ENCODE peak calls at places on chromosome 17, in five cellular contexts. B, R, V, C and A are unnamed samples.

GRCh38 chr17:42577140-42577531 is 393 bp downstream of the PSMC3IP start:
- DNase-seq in R (peak), V (no peak), C (no peak), B (no peak), A (no peak)

GRCh38 chr17:50043290-50044148 is 12.4 kb upstream of the ITGA3 start:
- DNase-seq in C (no peak), B (no peak), R (no peak), V (no peak), A (peak)

GRCh38 chr17:7887038-7887481 is 1.5 kb upstream of the CHD3 start:
- DNase-seq in V (no peak), R (no peak), B (no peak), C (no peak), A (peak)

GRCh38 chr17:31700973-31701372 is 158.1 kb downstream of the COPRS start:
- DNase-seq in B (no peak), V (no peak), R (no peak), C (no peak), A (no peak)

GRCh38 chr17:79789943-79790804 is 6.7 kb downstream of the CBX8 start:
- DNase-seq in R (peak), B (no peak), C (peak), V (no peak), A (peak)

GRCh38 chr17:27571563-27572129 is 59.3 kb upstream of the LGALS9 start:
- DNase-seq in B (no peak), R (no peak), V (no peak), C (no peak), A (no peak)

GRCh38 chr17:75390982-75391381 is 14.5 kb downstream of the GRB2 start:
- DNase-seq in R (no peak), B (peak), C (no peak), V (no peak), A (peak)

GRCh38 chr17:50882851-50883250 is 16.7 kb upstream of the TOB1 start:
- DNase-seq in R (no peak), V (peak), C (peak), B (peak), A (peak)

GRCh38 chr17:32102172-32102571 is 40.1 kb upstream of the RHOT1 start:
- DNase-seq in V (no peak), R (no peak), B (no peak), C (no peak), A (no peak)

GRCh38 chr17:77604301-77605031 is 354.0 kb upstream of the TNRC6C start:
- DNase-seq in B (no peak), C (no peak), V (no peak), R (no peak), A (no peak)

GRCh38 chr17:2421315-2422147 is 20.7 kb upstream of the MNT start:
- DNase-seq in R (peak), B (peak), V (peak), C (peak), A (no peak)

GRCh38 chr17:16417896-16418683 is 2.7 kb downstream of the TRPV2 start:
- DNase-seq in B (peak), R (no peak), C (no peak), V (no peak), A (peak)

GRCh38 chr17:51085150-51085805 is 35.4 kb downstream of the SPAG9 start:
- DNase-seq in V (peak), R (no peak), B (peak), C (peak), A (peak)

GRCh38 chr17:68035131-68035522 is 408 bp upstream of the KPNA2 start:
- DNase-seq in B (no peak), V (no peak), C (no peak), R (peak), A (peak)

GRCh38 chr17:75637143-75637538 is 3.9 kb downstream of the SMIM5 start:
- DNase-seq in R (no peak), V (no peak), C (no peak), B (no peak), A (no peak)

GRCh38 chr17:30559656-30560055 is 82.4 kb downstream of the GOSR1 start:
- DNase-seq in B (no peak), R (no peak), V (no peak), C (no peak), A (no peak)

GRCh38 chr17:72890711-72891110 is 201.8 kb downstream of the SLC39A11 start:
- DNase-seq in B (no peak), V (no peak), R (no peak), C (peak), A (peak)

GRCh38 chr17:82419471-82419995 is 1.1 kb upstream of the OGFOD3 start:
- DNase-seq in R (peak), V (no peak), B (peak), C (no peak), A (peak)

GRCh38 chr17:59512844-59513383 is 52.5 kb upstream of the DHX40 start:
- DNase-seq in B (no peak), R (no peak), V (no peak), C (no peak), A (no peak)

GRCh38 chr17:7380855-7381683 is at the start of gene TNK1:
- DNase-seq in B (no peak), C (no peak), R (no peak), V (peak), A (peak)

GRCh38 chr17:30526401-30526800 is 49.2 kb downstream of the GOSR1 start:
- DNase-seq in V (no peak), R (no peak), B (no peak), C (no peak), A (no peak)

GRCh38 chr17:49359990-49360795 is 1.9 kb downstream of the ZNF652 start:
- DNase-seq in R (peak), V (no peak), B (no peak), C (no peak), A (peak)

GRCh38 chr17:69123626-69124025 is 18.1 kb downstream of the ABCA6 start:
- DNase-seq in C (no peak), B (no peak), V (no peak), R (no peak), A (no peak)

GRCh38 chr17:46717999-46718398 is 100.5 kb downstream of the WNT3 start:
- DNase-seq in B (no peak), R (no peak), C (no peak), V (no peak), A (no peak)

GRCh38 chr17:32568673-32569072 is 81.9 kb downstream of the CDK5R1 start:
- DNase-seq in V (no peak), R (no peak), C (no peak), B (no peak), A (no peak)

GRCh38 chr17:31250229-31250628 is 46.8 kb downstream of the OMG start:
- DNase-seq in V (no peak), C (no peak), B (no peak), R (no peak), A (no peak)

GRCh38 chr17:11805952-11806351 is 191.3 kb downstream of the ZNF18 start:
- DNase-seq in V (no peak), R (no peak), B (no peak), C (no peak), A (no peak)

GRCh38 chr17:10192500-10192899 is 5.9 kb downstream of the GAS7 start:
- DNase-seq in R (no peak), V (no peak), B (no peak), C (no peak), A (peak)

GRCh38 chr17:81578561-81579225 is 26.5 kb upstream of the FAAP100 start:
- DNase-seq in B (no peak), R (no peak), V (peak), C (no peak), A (no peak)

GRCh38 chr17:4733073-4733531 is 1.9 kb downstream of the MED11 start:
- DNase-seq in B (no peak), V (no peak), C (no peak), R (peak), A (no peak)

GRCh38 chr17:50948711-50949110 is 82.6 kb upstream of the TOB1 start:
- DNase-seq in B (no peak), R (no peak), C (no peak), V (no peak), A (no peak)

GRCh38 chr17:58327363-58328194 is 1.0 kb downstream of the TSPOAP1 start:
- DNase-seq in V (no peak), C (no peak), R (peak), B (no peak), A (no peak)

GRCh38 chr17:58329035-58329807 is 626 bp upstream of the TSPOAP1 start:
- DNase-seq in B (no peak), V (no peak), R (peak), C (no peak), A (no peak)

GRCh38 chr17:58326609-58327341 is 1.8 kb downstream of the TSPOAP1 start:
- DNase-seq in V (no peak), B (no peak), C (no peak), R (peak), A (no peak)

GRCh38 chr17:58329808-58330543 is 1.4 kb upstream of the TSPOAP1 start:
- DNase-seq in V (no peak), C (no peak), R (peak), B (no peak), A (no peak)

DNA sequence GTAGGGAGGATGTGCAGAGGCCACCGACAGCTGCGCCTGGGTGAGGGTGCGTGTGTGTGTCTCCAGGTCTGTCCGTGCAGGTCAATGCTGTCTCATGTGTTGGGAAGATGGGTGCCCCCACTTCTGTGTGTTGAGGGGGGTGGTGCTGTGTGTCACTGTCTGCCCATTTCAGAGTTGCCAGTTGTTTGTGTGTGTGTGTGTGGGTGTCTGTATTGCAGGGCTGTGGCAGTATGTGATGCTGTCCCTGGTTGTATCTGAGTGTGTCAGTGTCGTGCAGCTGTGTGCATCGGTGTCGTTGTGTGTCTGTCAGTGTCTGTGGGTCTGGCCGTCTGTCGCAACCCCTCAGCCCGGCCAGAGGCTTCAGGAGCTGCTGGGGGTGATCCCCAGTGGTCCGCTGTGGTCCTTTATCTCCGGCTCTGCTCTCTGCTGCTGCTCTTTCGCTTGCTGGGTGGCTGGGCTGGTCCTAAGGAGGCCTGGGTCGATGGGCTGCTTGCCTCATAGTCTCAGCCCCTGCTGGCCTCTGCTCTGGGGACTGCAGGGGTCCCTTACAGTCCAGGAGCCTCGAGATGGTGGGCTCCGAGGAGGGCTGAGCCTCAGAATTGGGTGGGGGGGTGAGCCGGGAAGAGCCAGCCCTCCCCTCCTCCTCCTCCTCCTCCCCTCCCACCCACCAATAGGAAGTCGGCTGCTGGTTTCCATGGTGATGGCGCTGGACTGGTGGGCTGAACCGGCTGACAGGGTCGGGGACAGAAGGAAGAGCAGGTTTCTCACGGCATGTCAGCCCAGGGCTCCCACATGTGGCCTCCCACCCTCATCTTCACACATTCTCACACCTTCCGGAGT is at the start of gene TSPOAP1:
- DNase-seq in B (no peak), V (no peak), C (no peak), R (peak), A (no peak)
- H3K4me3 ChIP-seq in B (no peak), V (no peak), C (no peak), R (peak), A (no peak)

GRCh38 chr17:5819921-5820685 is 235.8 kb upstream of the NLRP1 start:
- DNase-seq in R (no peak), C (no peak), V (no peak), B (no peak), A (no peak)

GRCh38 chr17:5819396-5819795 is 235.1 kb upstream of the NLRP1 start:
- DNase-seq in B (no peak), V (no peak), R (no peak), C (no peak), A (no peak)

GRCh38 chr17:5816491-5816890 is 232.2 kb upstream of the NLRP1 start:
- DNase-seq in R (no peak), V (no peak), B (no peak), C (no peak), A (no peak)

GRCh38 chr17:5815396-5815795 is 231.1 kb upstream of the NLRP1 start:
- DNase-seq in B (no peak), V (no peak), C (no peak), R (no peak), A (no peak)

GRCh38 chr17:5817475-5818395 is 233.4 kb upstream of the NLRP1 start:
- DNase-seq in R (no peak), C (no peak), B (no peak), V (no peak), A (no peak)
- H3K4me2 ChIP-seq in R (no peak), C (no peak), B (no peak), V (no peak), A (no peak)

GRCh38 chr17:35731239-35731931 is at the start of gene RASL10B:
- DNase-seq in R (no peak), B (peak), C (no peak), V (no peak), A (peak)

GRCh38 chr17:35733366-35733765 is 1.9 kb downstream of the RASL10B start:
- DNase-seq in C (no peak), V (no peak), R (no peak), B (no peak), A (no peak)

GRCh38 chr17:35732806-35733136 is 1.3 kb downstream of the RASL10B start:
- DNase-seq in R (no peak), B (no peak), V (no peak), C (no peak), A (no peak)

GRCh38 chr17:35730400-35731005 is 936 bp upstream of the RASL10B start:
- DNase-seq in C (no peak), B (no peak), V (no peak), R (no peak), A (peak)

GRCh38 chr17:35731932-35732805 is 730 bp downstream of the RASL10B start:
- DNase-seq in B (no peak), R (no peak), C (no peak), V (no peak), A (peak)
- H3K4me3 ChIP-seq in B (peak), R (no peak), C (peak), V (peak), A (peak)

DNA sequence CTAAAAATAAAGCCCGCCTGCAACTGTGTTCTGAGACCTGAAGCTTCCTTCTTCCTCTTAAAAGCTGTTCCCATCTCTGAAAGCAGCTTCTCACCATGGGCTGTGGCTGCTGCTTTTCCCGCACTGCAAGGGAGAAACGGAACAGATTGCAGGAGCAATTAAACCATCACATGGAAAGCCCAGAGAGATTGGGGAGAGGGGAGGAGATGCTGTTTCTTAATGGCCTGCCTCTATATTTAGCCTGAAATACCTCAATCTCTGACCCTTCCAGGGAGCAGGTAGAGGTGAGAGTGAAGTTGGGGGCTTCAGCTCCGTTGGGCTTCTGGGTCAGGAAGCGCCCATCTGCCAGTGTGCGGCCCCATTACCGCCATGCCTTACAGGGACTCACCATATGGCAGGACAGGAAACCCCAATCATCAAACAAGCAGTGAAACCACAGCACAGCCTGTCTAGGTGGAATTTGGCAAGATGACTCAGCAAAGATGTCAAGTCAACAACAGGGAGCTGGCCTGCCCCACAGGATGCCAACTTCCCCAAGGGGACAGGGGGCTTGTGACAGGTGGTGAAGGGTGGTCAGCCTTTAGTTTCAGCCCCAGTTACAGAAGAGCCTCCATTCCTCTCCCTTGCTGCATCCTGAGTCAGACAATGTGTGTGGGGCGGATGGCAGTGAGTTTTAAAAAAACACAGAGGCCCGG is 286.6 kb upstream of the CCL2 start:
- DNase-seq in V (no peak), R (peak), C (peak), B (no peak), A (peak)
- H3K4me2 ChIP-seq in V (no peak), R (no peak), C (no peak), B (no peak), A (no peak)